ENCODE peak calls at places on chromosomes 4 and X, in four cellular contexts. One of them, this sample, is unnamed.

GRCh38 chr4:177070533-177070932 is 239.1 kb upstream of the NEIL3 start:
- DNase-seq in mucosa of descending colon: no peak
- DNase-seq in cardiac muscle cell: no peak
- DNase-seq in breast epithelium: no peak
- DNase-seq in this sample: no peak

GRCh38 chrX:75067931-75068330 is 88.2 kb downstream of the ABCB7 start:
- DNase-seq in mucosa of descending colon: no peak
- DNase-seq in cardiac muscle cell: peak; percentile 6
- DNase-seq in breast epithelium: no peak
- DNase-seq in this sample: no peak

GRCh38 chrX:22795680-22796079 is 204.1 kb upstream of the DDX53 start:
- DNase-seq in mucosa of descending colon: no peak
- DNase-seq in cardiac muscle cell: no peak
- DNase-seq in breast epithelium: no peak
- DNase-seq in this sample: no peak

GRCh38 chr4:139740531-139741041 is 75.0 kb downstream of the MGST2 start:
- DNase-seq in mucosa of descending colon: peak; percentile 38
- DNase-seq in cardiac muscle cell: peak; percentile 97
- DNase-seq in breast epithelium: peak; percentile 36
- DNase-seq in this sample: no peak

GRCh38 chr4:47213106-47213505 is 181.7 kb downstream of the GABRB1 start:
- DNase-seq in mucosa of descending colon: no peak
- DNase-seq in cardiac muscle cell: peak; percentile 15
- DNase-seq in breast epithelium: no peak
- DNase-seq in this sample: no peak

GRCh38 chr4:4968161-4968757 is 51.0 kb downstream of the CYTL1 start:
- DNase-seq in mucosa of descending colon: no peak
- DNase-seq in cardiac muscle cell: no peak
- DNase-seq in breast epithelium: no peak
- DNase-seq in this sample: no peak

GRCh38 chrX:32137525-32137924 is 1065.7 kb upstream of the FTHL17 start:
- DNase-seq in mucosa of descending colon: no peak
- DNase-seq in cardiac muscle cell: peak; percentile 2
- DNase-seq in breast epithelium: no peak
- DNase-seq in this sample: no peak

GRCh38 chr4:149008415-149009025 is 566.3 kb upstream of the NR3C2 start:
- DNase-seq in mucosa of descending colon: no peak
- DNase-seq in cardiac muscle cell: no peak
- DNase-seq in breast epithelium: no peak
- DNase-seq in this sample: no peak

GRCh38 chrX:13283512-13283911 is 36.3 kb downstream of the ATXN3L start:
- DNase-seq in mucosa of descending colon: no peak
- DNase-seq in cardiac muscle cell: peak; percentile 26
- DNase-seq in breast epithelium: no peak
- DNase-seq in this sample: no peak

GRCh38 chr4:5381981-5382441 is 326.3 kb downstream of the EVC2 start:
- DNase-seq in mucosa of descending colon: no peak
- DNase-seq in cardiac muscle cell: no peak
- DNase-seq in breast epithelium: no peak
- DNase-seq in this sample: no peak

GRCh38 chr4:68570122-68570507 is 6.0 kb downstream of the UGT2B17 start:
- DNase-seq in mucosa of descending colon: no peak
- DNase-seq in cardiac muscle cell: no peak
- DNase-seq in breast epithelium: no peak
- DNase-seq in this sample: no peak

GRCh38 chrX:10117864-10118377 is 38.9 kb upstream of the CLCN4 start:
- DNase-seq in mucosa of descending colon: no peak
- DNase-seq in cardiac muscle cell: no peak
- DNase-seq in breast epithelium: no peak
- DNase-seq in this sample: no peak
- H3K9me3 ChIP-seq in mucosa of descending colon: no peaks in the 10 kb centered on the region
- H3K9me3 ChIP-seq in cardiac muscle cell: no peaks in the 10 kb centered on the region
- H3K9me3 ChIP-seq in breast epithelium: no peaks in the 10 kb centered on the region
- H3K9me3 ChIP-seq in this sample: no peaks in the 10 kb centered on the region

GRCh38 chr4:37429906-37430305 is 185.4 kb downstream of the NWD2 start:
- DNase-seq in mucosa of descending colon: no peak
- DNase-seq in cardiac muscle cell: no peak
- DNase-seq in breast epithelium: no peak
- DNase-seq in this sample: no peak
- H3K4me1 ChIP-seq in mucosa of descending colon: peaks cover 9% of the 10 kb centered on the region
- H3K4me1 ChIP-seq in cardiac muscle cell: no peaks in the 10 kb centered on the region
- H3K4me1 ChIP-seq in breast epithelium: no peaks in the 10 kb centered on the region
- H3K4me1 ChIP-seq in this sample: no peaks in the 10 kb centered on the region

GRCh38 chr4:169617306-169617705 is 3.1 kb upstream of the CLCN3 start:
- DNase-seq in mucosa of descending colon: no peak
- DNase-seq in cardiac muscle cell: no peak
- DNase-seq in breast epithelium: no peak
- DNase-seq in this sample: no peak

GRCh38 chr4:169619518-169619957 is 840 bp upstream of the CLCN3 start:
- DNase-seq in mucosa of descending colon: peak; percentile 62
- DNase-seq in cardiac muscle cell: peak; percentile 56
- DNase-seq in breast epithelium: peak; percentile 68
- DNase-seq in this sample: peak; percentile 49

GRCh38 chr4:169618286-169618685 is 2.1 kb upstream of the CLCN3 start:
- DNase-seq in mucosa of descending colon: no peak
- DNase-seq in cardiac muscle cell: no peak
- DNase-seq in breast epithelium: no peak
- DNase-seq in this sample: no peak

GRCh38 chr4:169619958-169620845 is at the start of gene CLCN3:
- DNase-seq in mucosa of descending colon: peak; percentile 99
- DNase-seq in cardiac muscle cell: peak; percentile 98
- DNase-seq in breast epithelium: peak; percentile 97
- DNase-seq in this sample: peak; percentile 100

DNA sequence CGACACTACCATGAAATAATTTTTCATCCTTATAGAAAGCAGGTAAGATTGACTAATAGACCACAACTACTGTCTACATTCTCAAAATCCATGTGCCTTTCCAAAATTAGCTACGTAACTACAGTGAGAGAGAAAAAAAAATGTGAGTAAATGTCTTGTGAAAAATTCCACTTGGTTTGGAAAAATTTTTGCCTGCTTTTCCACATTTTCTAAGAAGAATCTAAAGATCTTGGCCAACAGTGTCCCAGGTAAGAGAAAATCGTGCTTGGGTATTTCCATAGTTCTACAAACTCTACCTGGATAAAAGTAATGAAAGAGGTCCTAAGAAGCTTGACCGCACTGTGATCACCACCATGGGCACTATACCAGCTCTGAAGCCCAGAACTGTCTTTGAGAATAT is 1.4 kb upstream of the CLCN3 start:
- DNase-seq in mucosa of descending colon: no peak
- DNase-seq in cardiac muscle cell: no peak
- DNase-seq in breast epithelium: no peak
- DNase-seq in this sample: no peak
- H3K4me3 ChIP-seq in mucosa of descending colon: no peak overlapping the region
- H3K4me3 ChIP-seq in cardiac muscle cell: peak overlapping the region; percentile 75
- H3K4me3 ChIP-seq in breast epithelium: peak overlapping the region; percentile 80
- H3K4me3 ChIP-seq in this sample: no peak overlapping the region

GRCh38 chr4:147233-147632 is 22.9 kb downstream of the ZNF718 start:
- DNase-seq in mucosa of descending colon: no peak
- DNase-seq in cardiac muscle cell: no peak
- DNase-seq in breast epithelium: no peak
- DNase-seq in this sample: no peak

GRCh38 chr4:146621-147020 is 22.3 kb downstream of the ZNF718 start:
- DNase-seq in mucosa of descending colon: no peak
- DNase-seq in cardiac muscle cell: no peak
- DNase-seq in breast epithelium: no peak
- DNase-seq in this sample: no peak
- H3K9me3 ChIP-seq in mucosa of descending colon: peaks cover 99% of the 10 kb centered on the region
- H3K9me3 ChIP-seq in cardiac muscle cell: peaks cover 4% of the 10 kb centered on the region
- H3K9me3 ChIP-seq in breast epithelium: peaks cover 80% of the 10 kb centered on the region
- H3K9me3 ChIP-seq in this sample: peaks cover 21% of the 10 kb centered on the region

GRCh38 chr4:6769984-6770420 is 12.5 kb upstream of the KIAA0232 start:
- DNase-seq in mucosa of descending colon: no peak
- DNase-seq in cardiac muscle cell: no peak
- DNase-seq in breast epithelium: no peak
- DNase-seq in this sample: no peak
- H3K4me1 ChIP-seq in mucosa of descending colon: peaks cover 55% of the 10 kb centered on the region
- H3K4me1 ChIP-seq in cardiac muscle cell: no peaks in the 10 kb centered on the region
- H3K4me1 ChIP-seq in breast epithelium: peaks cover 20% of the 10 kb centered on the region
- H3K4me1 ChIP-seq in this sample: no peaks in the 10 kb centered on the region

GRCh38 chrX:153057281-153057680 is 1.0 kb downstream of the PNMA3 start:
- DNase-seq in mucosa of descending colon: no peak
- DNase-seq in cardiac muscle cell: peak; percentile 12
- DNase-seq in breast epithelium: no peak
- DNase-seq in this sample: no peak

GRCh38 chrX:153059191-153060094 is 3.2 kb downstream of the PNMA3 start:
- DNase-seq in mucosa of descending colon: no peak
- DNase-seq in cardiac muscle cell: no peak
- DNase-seq in breast epithelium: no peak
- DNase-seq in this sample: no peak

GRCh38 chrX:153060095-153060445 is 3.8 kb downstream of the PNMA3 start:
- DNase-seq in mucosa of descending colon: no peak
- DNase-seq in cardiac muscle cell: no peak
- DNase-seq in breast epithelium: no peak
- DNase-seq in this sample: no peak

GRCh38 chrX:153052534-153052933 is 3.7 kb upstream of the PNMA3 start:
- DNase-seq in mucosa of descending colon: no peak
- DNase-seq in cardiac muscle cell: no peak
- DNase-seq in breast epithelium: no peak
- DNase-seq in this sample: no peak

GRCh38 chrX:153055827-153056748 is at the start of gene PNMA3:
- DNase-seq in mucosa of descending colon: no peak
- DNase-seq in cardiac muscle cell: no peak
- DNase-seq in breast epithelium: no peak
- DNase-seq in this sample: no peak
- H3K4me3 ChIP-seq in mucosa of descending colon: no peak within 1 kb of the TSS
- H3K4me3 ChIP-seq in cardiac muscle cell: peak within 1 kb of the TSS; percentile 29
- H3K4me3 ChIP-seq in breast epithelium: peak within 1 kb of the TSS; percentile 52
- H3K4me3 ChIP-seq in this sample: no peak within 1 kb of the TSS